ENCODE peak calls at places on chromosomes 5 and 9, in eight cellular contexts. H is prostate gland, F is adrenal gland, O is uterus, G is IMR-90, C is A549, L is upper lobe of left lung, Y is HCT116. W is an unnamed sample.

GRCh38 chr5:82031220-82032119 is 59.6 kb downstream of the ATG10 start:
- DNase-seq in H (peak; percentile 58), F (no peak), O (no peak), G (no peak), C (no peak), L (no peak), Y (no peak), W (no peak)

GRCh38 chr5:176541338-176542134 is 4.3 kb upstream of the RNF44 start:
- DNase-seq in H (peak; percentile 62), F (no peak), O (peak; percentile 39), G (no peak), C (no peak), L (peak; percentile 91), Y (no peak), W (peak; percentile 75)

GRCh38 chr9:21585756-21586752 is 103.9 kb upstream of the IFNE start:
- DNase-seq in H (no peak), F (no peak), O (no peak), G (no peak), C (no peak), L (no peak), Y (no peak), W (no peak)

GRCh38 chr9:134585746-134586706 is 55.6 kb upstream of the COL5A1 start:
- DNase-seq in H (no peak), F (no peak), O (peak; percentile 8), G (peak; percentile 75), C (peak; percentile 92), L (peak; percentile 20), Y (no peak), W (no peak)

GRCh38 chr9:101479337-101480045 is 43.9 kb upstream of the ALDOB start:
- DNase-seq in H (peak; percentile 86), F (no peak), O (no peak), G (no peak), C (no peak), L (peak; percentile 30), Y (no peak), W (no peak)

GRCh38 chr9:2502760-2503159 is 118.8 kb upstream of the VLDLR start:
- DNase-seq in H (no peak), F (no peak), O (no peak), G (peak; percentile 35), C (no peak), L (no peak), Y (no peak), W (no peak)

GRCh38 chr5:119355636-119356383 is at the start of gene TNFAIP8:
- DNase-seq in H (peak; percentile 43), F (peak; percentile 51), O (peak; percentile 42), G (peak; percentile 70), C (no peak), L (peak; percentile 73), Y (no peak), W (peak; percentile 59)

GRCh38 chr9:69028754-69029153 is 6.8 kb upstream of the FXN start:
- DNase-seq in H (no peak), F (no peak), O (no peak), G (no peak), C (no peak), L (no peak), Y (no peak), W (no peak)

GRCh38 chr5:115477581-115477980 is 67.0 kb downstream of the FEM1C start:
- DNase-seq in H (no peak), F (no peak), O (no peak), G (no peak), C (no peak), L (no peak), Y (no peak), W (no peak)

GRCh38 chr9:70609542-70610286 is 195.3 kb upstream of the KLF9 start:
- DNase-seq in H (no peak), F (peak; percentile 84), O (peak; percentile 72), G (peak; percentile 98), C (no peak), L (no peak), Y (no peak), W (no peak)

GRCh38 chr9:117636681-117637080 is 67.5 kb upstream of the TLR4 start:
- DNase-seq in H (no peak), F (no peak), O (no peak), G (no peak), C (no peak), L (no peak), Y (no peak), W (no peak)

GRCh38 chr5:14504816-14505215 is 76.8 kb upstream of the OTULINL start:
- DNase-seq in H (no peak), F (no peak), O (no peak), G (no peak), C (no peak), L (no peak), Y (no peak), W (no peak)

GRCh38 chr5:181207214-181207959 is 2.4 kb upstream of the TRIM7 start:
- DNase-seq in H (no peak), F (peak; percentile 66), O (peak; percentile 84), G (peak; percentile 93), C (peak; percentile 60), L (peak; percentile 77), Y (peak; percentile 86), W (peak; percentile 79)

GRCh38 chr9:36742264-36742663 is 169.6 kb downstream of the MELK start:
- DNase-seq in H (no peak), F (no peak), O (no peak), G (no peak), C (no peak), L (no peak), Y (no peak), W (no peak)

GRCh38 chr9:6576930-6577329 is 68.6 kb downstream of the GLDC start:
- DNase-seq in H (no peak), F (no peak), O (no peak), G (no peak), C (no peak), L (no peak), Y (no peak), W (no peak)

GRCh38 chr9:137669261-137669672 is 50.5 kb downstream of the EHMT1 start:
- DNase-seq in H (no peak), F (no peak), O (no peak), G (no peak), C (no peak), L (no peak), Y (no peak), W (peak; percentile 73)

GRCh38 chr5:145938699-145939531 is 2.5 kb downstream of the SH3RF2 start:
- DNase-seq in H (no peak), F (no peak), O (no peak), G (no peak), C (no peak), L (no peak), Y (no peak), W (no peak)

GRCh38 chr9:37639109-37639748 is 11.5 kb upstream of the FRMPD1 start:
- DNase-seq in H (no peak), F (no peak), O (no peak), G (peak; percentile 43), C (no peak), L (no peak), Y (no peak), W (no peak)

GRCh38 chr9:93595461-93595860 is 19.1 kb downstream of the PHF2 start:
- DNase-seq in H (no peak), F (no peak), O (no peak), G (no peak), C (no peak), L (no peak), Y (no peak), W (no peak)

GRCh38 chr5:120533581-120533980 is 69.5 kb downstream of the PRR16 start:
- DNase-seq in H (no peak), F (no peak), O (no peak), G (no peak), C (no peak), L (no peak), Y (no peak), W (no peak)
- H3K4me3 ChIP-seq in H (no peak overlapping the region), F (no peak overlapping the region), O (no peak overlapping the region), G (no peak overlapping the region), C (no peak overlapping the region), L (no peak overlapping the region), Y (no peak overlapping the region), W (no peak overlapping the region)

DNA sequence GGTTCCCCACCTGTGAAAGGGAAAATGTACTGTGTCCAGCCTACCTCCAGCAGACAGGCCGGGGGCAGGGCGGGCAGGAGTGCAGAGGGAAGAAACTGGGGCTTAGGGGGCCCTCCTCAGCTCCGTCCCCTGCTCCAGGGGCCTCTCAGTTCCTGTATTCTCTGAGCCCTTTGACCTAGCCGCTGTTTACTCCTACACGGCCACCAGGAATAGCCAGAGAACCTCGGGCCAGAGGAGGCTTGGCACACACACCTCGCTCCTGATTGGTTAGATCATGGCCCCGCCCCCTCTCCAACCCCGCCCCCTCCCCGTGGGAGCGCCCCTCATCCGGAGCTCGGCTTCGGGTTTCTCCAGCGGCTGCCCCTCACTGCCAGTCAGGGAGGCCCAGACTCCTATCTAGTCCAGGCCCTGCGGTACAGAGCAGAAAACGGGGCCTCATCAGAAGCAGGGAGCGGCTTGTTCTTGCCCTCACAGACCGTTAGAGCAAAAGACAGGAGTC is 2.2 kb downstream of the ST6GALNAC6 start:
- DNase-seq in H (no peak), F (peak; percentile 89), O (peak; percentile 91), G (peak; percentile 77), C (peak; percentile 69), L (peak; percentile 79), Y (no peak), W (peak; percentile 95)
- TF ChIP-seq POLR2A in H (no peak), F (no peak), O (peak; percentile 50), G (peak; percentile 39), C (no peak), L (no peak), Y (no peak), W (no peak)

GRCh38 chr9:98848450-98849149 is 41.1 kb downstream of the GALNT12 start:
- DNase-seq in H (peak; percentile 95), F (peak; percentile 88), O (peak; percentile 88), G (peak; percentile 98), C (peak; percentile 83), L (peak; percentile 90), Y (peak; percentile 93), W (peak; percentile 95)
- H3K4me3 ChIP-seq in H (no peak overlapping the region), F (no peak overlapping the region), O (peak overlapping the region; percentile 14), G (peak overlapping the region; percentile 2), C (no peak overlapping the region), L (no peak overlapping the region), Y (no peak overlapping the region), W (no peak overlapping the region)

GRCh38 chr5:142324871-142325676 is at the start of gene SPRY4:
- DNase-seq in H (peak; percentile 92), F (peak; percentile 94), O (peak; percentile 94), G (peak; percentile 98), C (peak; percentile 93), L (peak; percentile 88), Y (peak; percentile 95), W (peak; percentile 94)
- TF ChIP-seq POLR2A in H (peak; percentile 76), F (peak; percentile 97), O (peak; percentile 85), G (peak; percentile 98), C (peak; percentile 98), L (peak; percentile 62), Y (peak; percentile 98), W (no peak)

GRCh38 chr5:143435207-143435657 is 31.7 kb upstream of the NR3C1 start:
- DNase-seq in H (no peak), F (peak; percentile 25), O (no peak), G (peak; percentile 30), C (no peak), L (peak; percentile 61), Y (no peak), W (peak; percentile 32)
- H3K4me3 ChIP-seq in H (no peak overlapping the region), F (no peak overlapping the region), O (no peak overlapping the region), G (no peak overlapping the region), C (no peak overlapping the region), L (peak overlapping the region; percentile 2), Y (no peak overlapping the region), W (no peak overlapping the region)

W was measured in testis.